ENCODE peak calls at places on chromosome 16, in five cellular contexts. N, Q, X, C and T are unnamed samples.
A peak's percentile ranks its signal among the peaks of the same experiment; 100 is the strongest.

GRCh38 chr16:17275076-17275732 is 195.6 kb downstream of the XYLT1 start:
- DNase-seq in N (peak; percentile 48), Q (no peak), X (no peak), C (no peak), T (peak; percentile 65)

GRCh38 chr16:81625544-81626152 is 153.4 kb upstream of the PLCG2 start:
- DNase-seq in N (peak; percentile 32), Q (peak; percentile 64), X (no peak), C (peak; percentile 49), T (peak; percentile 93)

GRCh38 chr16:26374279-26374925 is 682.6 kb downstream of the HS3ST4 start:
- DNase-seq in N (no peak), Q (no peak), X (no peak), C (no peak), T (no peak)

GRCh38 chr16:53068423-53068833 is 13.6 kb downstream of the CHD9 start:
- DNase-seq in N (no peak), Q (no peak), X (no peak), C (no peak), T (no peak)

GRCh38 chr16:49596699-49597291 is 223.2 kb downstream of the C16orf78 start:
- DNase-seq in N (no peak), Q (no peak), X (peak; percentile 26), C (no peak), T (no peak)

GRCh38 chr16:11422381-11423314 is 77.4 kb downstream of the RMI2 start:
- DNase-seq in N (no peak), Q (no peak), X (no peak), C (no peak), T (no peak)

GRCh38 chr16:17469742-17470001 is 1.1 kb downstream of the XYLT1 start:
- DNase-seq in N (no peak), Q (no peak), X (no peak), C (no peak), T (no peak)

GRCh38 chr16:15607700-15608396 is 35.1 kb downstream of the MARF1 start:
- DNase-seq in N (peak; percentile 72), Q (no peak), X (peak; percentile 65), C (no peak), T (peak; percentile 57)

GRCh38 chr16:1183235-1183907 is 30.5 kb downstream of the CACNA1H start:
- DNase-seq in N (peak; percentile 55), Q (no peak), X (peak; percentile 82), C (no peak), T (peak; percentile 41)

GRCh38 chr16:677306-678190 is 2.1 kb downstream of the RHBDL1 start:
- DNase-seq in N (no peak), Q (no peak), X (no peak), C (no peak), T (no peak)

GRCh38 chr16:11613381-11614303 is 26.9 kb upstream of the LITAF start:
- DNase-seq in N (no peak), Q (peak; percentile 89), X (no peak), C (peak; percentile 71), T (peak; percentile 34)

GRCh38 chr16:19486744-19487325 is 35.1 kb downstream of the GDE1 start:
- DNase-seq in N (no peak), Q (no peak), X (no peak), C (no peak), T (no peak)

GRCh38 chr16:81204794-81205680 is 33.5 kb upstream of the BCO1 start:
- DNase-seq in N (peak; percentile 45), Q (no peak), X (peak; percentile 78), C (no peak), T (peak; percentile 9)

GRCh38 chr16:56988161-56988947 is 1.0 kb upstream of the NLRC5 start:
- DNase-seq in N (no peak), Q (no peak), X (peak; percentile 29), C (no peak), T (no peak)

GRCh38 chr16:30948956-30949654 is at the start of gene ORAI3:
- DNase-seq in N (no peak), Q (peak; percentile 91), X (peak; percentile 73), C (peak; percentile 75), T (peak; percentile 72)

GRCh38 chr16:86709902-86710601 is 131.7 kb downstream of the FOXL1 start:
- DNase-seq in N (no peak), Q (no peak), X (no peak), C (no peak), T (no peak)
- H3K4me3 ChIP-seq in N (no peak overlapping the region), Q (no peak overlapping the region), X (no peak overlapping the region), C (no peak overlapping the region), T (no peak overlapping the region)

GRCh38 chr16:66427871-66428681 is 981 bp downstream of the BEAN1 start:
- DNase-seq in N (no peak), Q (no peak), X (no peak), C (no peak), T (no peak)

GRCh38 chr16:66425651-66426050 is 1.4 kb upstream of the BEAN1 start:
- DNase-seq in N (no peak), Q (no peak), X (no peak), C (no peak), T (no peak)

GRCh38 chr16:66427451-66427860 is 361 bp downstream of the BEAN1 start:
- DNase-seq in N (no peak), Q (no peak), X (no peak), C (no peak), T (no peak)

GRCh38 chr16:66427036-66427446 is at the start of gene BEAN1:
- DNase-seq in N (no peak), Q (no peak), X (peak; percentile 54), C (no peak), T (peak; percentile 9)

GRCh38 chr16:66426112-66427035 is 721 bp upstream of the BEAN1 start:
- DNase-seq in N (no peak), Q (no peak), X (peak; percentile 25), C (no peak), T (no peak)
- H3K4me3 ChIP-seq in N (peak overlapping the region; percentile 33), Q (peak overlapping the region; percentile 43), X (peak overlapping the region; percentile 35), C (no peak overlapping the region), T (no peak overlapping the region)

GRCh38 chr16:3289998-3290673 is 6.8 kb downstream of the ZNF263 start:
- DNase-seq in N (no peak), Q (no peak), X (no peak), C (no peak), T (no peak)
- H3K4me3 ChIP-seq in N (no peak overlapping the region), Q (no peak overlapping the region), X (no peak overlapping the region), C (no peak overlapping the region), T (no peak overlapping the region)

GRCh38 chr16:22814330-22815105 is 556 bp downstream of the HS3ST2 start:
- DNase-seq in N (no peak), Q (no peak), X (no peak), C (no peak), T (no peak)
- H3K4me3 ChIP-seq in N (no peak overlapping the region), Q (peak overlapping the region; percentile 46), X (peak overlapping the region; percentile 34), C (peak overlapping the region; percentile 25), T (no peak overlapping the region)

GRCh38 chr16:85820604-85821372 is 21.3 kb downstream of the COX4I1 start:
- DNase-seq in N (no peak), Q (peak; percentile 14), X (no peak), C (no peak), T (no peak)
- H3K4me3 ChIP-seq in N (no peak overlapping the region), Q (no peak overlapping the region), X (no peak overlapping the region), C (no peak overlapping the region), T (no peak overlapping the region)